ENCODE peak calls at places on chromosomes 3 and 15, in ten cellular contexts. F is adrenal gland; R is neural progenitor cell; W is CD8-positive, alpha-beta T cell; J is DND-41; G is fibroblast of lung; S is heart left ventricle; T is ovary; D is left ventricle myocardium inferior; M is OCI-LY7. C is an unnamed sample.

GRCh38 chr3:181730364-181730763 is 18.6 kb downstream of the SOX2 start:
- DNase-seq in M (no peak), T (no peak), J (no peak), F (no peak), R (no peak), G (no peak), W (no peak), S (no peak), D (no peak), C (no peak)

GRCh38 chr3:139107424-139108252 is 62.9 kb upstream of the PRR23C start:
- DNase-seq in J (no peak), G (no peak), F (no peak), D (no peak), M (no peak), W (no peak), R (no peak), T (no peak), S (no peak), C (no peak)

GRCh38 chr3:179056326-179056725 is 15.3 kb downstream of the ZMAT3 start:
- DNase-seq in F (no peak), D (no peak), M (no peak), R (no peak), J (no peak), T (no peak), G (no peak), S (no peak), W (no peak), C (no peak)

GRCh38 chr3:36871379-36872126 is 73.3 kb downstream of the TRANK1 start:
- DNase-seq in M (no peak), T (no peak), W (no peak), S (no peak), R (no peak), D (no peak), F (no peak), G (no peak), J (no peak), C (no peak)

GRCh38 chr3:191518861-191519260 is 57.9 kb downstream of the PYDC2 start:
- DNase-seq in T (no peak), F (no peak), W (no peak), G (no peak), R (no peak), M (no peak), D (no peak), J (no peak), S (no peak), C (no peak)

GRCh38 chr3:53255360-53255774 is 455 bp downstream of the TKT start:
- DNase-seq in R (no peak), J (peak; percentile 54), S (peak; percentile 58), T (peak; percentile 59), W (peak; percentile 14), M (peak; percentile 76), D (peak; percentile 30), G (peak; percentile 23), F (peak; percentile 33), C (no peak)

GRCh38 chr3:53804697-53805462 is 41.3 kb downstream of the CHDH start:
- DNase-seq in S (no peak), D (no peak), T (no peak), R (no peak), J (no peak), W (no peak), M (peak; percentile 15), G (peak; percentile 78), F (no peak), C (peak; percentile 49)

GRCh38 chr3:14460342-14461005 is 58.1 kb downstream of the SLC6A6 start:
- DNase-seq in J (no peak), S (peak; percentile 84), T (peak; percentile 91), W (no peak), F (peak; percentile 83), M (no peak), R (no peak), G (peak; percentile 98), D (peak; percentile 77), C (peak; percentile 92)

GRCh38 chr15:47517737-47518136 is 199.6 kb upstream of the SEMA6D start:
- DNase-seq in W (no peak), M (no peak), G (peak; percentile 37), S (no peak), F (no peak), R (no peak), J (no peak), D (no peak), T (no peak), C (no peak)

GRCh38 chr3:106261915-106262683 is 393.3 kb upstream of the CBLB start:
- DNase-seq in F (no peak), W (no peak), G (peak; percentile 93), R (no peak), D (no peak), S (no peak), J (no peak), T (no peak), M (no peak), C (no peak)

GRCh38 chr3:165339753-165340152 is 143.6 kb upstream of the SLITRK3 start:
- DNase-seq in G (peak; percentile 7), J (no peak), T (no peak), R (peak; percentile 8), D (no peak), F (no peak), M (no peak), S (no peak), W (no peak), C (no peak)

GRCh38 chr15:80141916-80142598 is 10.7 kb upstream of the FAH start:
- DNase-seq in T (no peak), R (no peak), D (no peak), J (no peak), G (no peak), S (no peak), F (no peak), W (no peak), M (no peak), C (no peak)

GRCh38 chr15:61186905-61187865 is 41.9 kb downstream of the RORA start:
- DNase-seq in D (peak; percentile 47), T (no peak), W (no peak), G (peak; percentile 30), J (no peak), M (no peak), R (no peak), F (peak; percentile 55), S (peak; percentile 31), C (peak; percentile 32)

GRCh38 chr3:13346481-13347389 is 73.4 kb downstream of the NUP210 start:
- DNase-seq in D (peak; percentile 26), R (peak; percentile 73), F (peak; percentile 10), S (peak; percentile 42), J (peak; percentile 89), M (no peak), W (peak; percentile 57), T (no peak), G (no peak), C (no peak)

GRCh38 chr3:188220988-188221818 is 67.2 kb downstream of the LPP start:
- DNase-seq in R (no peak), W (no peak), J (no peak), D (no peak), T (no peak), G (peak; percentile 62), S (peak; percentile 76), F (peak; percentile 75), M (no peak), C (peak; percentile 88)

GRCh38 chr3:122958290-122958689 is 69.3 kb downstream of the SEMA5B start:
- DNase-seq in J (no peak), M (no peak), G (no peak), R (no peak), F (no peak), W (no peak), T (no peak), D (no peak), S (no peak), C (no peak)

GRCh38 chr15:26771917-26772587 is 814 bp downstream of the GABRB3 start:
- DNase-seq in R (no peak), D (no peak), F (peak; percentile 4), J (no peak), S (no peak), M (no peak), W (no peak), G (peak; percentile 13), T (peak; percentile 41), C (no peak)

GRCh38 chr3:172138792-172139507 is 99.6 kb downstream of the FNDC3B start:
- DNase-seq in G (peak; percentile 59), W (no peak), D (no peak), F (peak; percentile 78), R (no peak), M (no peak), J (peak; percentile 9), T (no peak), S (peak; percentile 63), C (peak; percentile 85)

GRCh38 chr15:35281515-35281914 is 196.4 kb upstream of the NANOGP8 start:
- DNase-seq in G (peak; percentile 62), T (no peak), J (no peak), S (no peak), M (no peak), R (no peak), W (no peak), F (no peak), D (no peak), C (no peak)

GRCh38 chr3:183697123-183697609 is 431 bp upstream of the YEATS2 start:
- DNase-seq in T (no peak), W (no peak), D (no peak), S (no peak), F (no peak), R (no peak), G (no peak), J (no peak), M (no peak), C (no peak)
- TF ChIP-seq CTCF in T (no peak), W (no peak), D (peak; percentile 8), S (no peak), F (no peak), R (no peak), G (no peak), J (no peak), M (no peak), C (no peak)

GRCh38 chr3:46660003-46660402 is 33.5 kb downstream of the ALS2CL start:
- DNase-seq in T (peak; percentile 25), G (no peak), J (peak; percentile 2), R (no peak), S (no peak), F (no peak), W (no peak), M (no peak), D (no peak), C (no peak)
- H3K4me1 ChIP-seq in T (peaks cover 7% of the 10 kb centered on the region), G (no peaks in the 10 kb centered on the region), J (no peaks in the 10 kb centered on the region), R (peaks cover 58% of the 10 kb centered on the region), S (peaks cover 39% of the 10 kb centered on the region), F (no peaks in the 10 kb centered on the region), W (no peaks in the 10 kb centered on the region), M (peaks cover 5% of the 10 kb centered on the region), D (peaks cover 52% of the 10 kb centered on the region), C (no peaks in the 10 kb centered on the region)

DNA sequence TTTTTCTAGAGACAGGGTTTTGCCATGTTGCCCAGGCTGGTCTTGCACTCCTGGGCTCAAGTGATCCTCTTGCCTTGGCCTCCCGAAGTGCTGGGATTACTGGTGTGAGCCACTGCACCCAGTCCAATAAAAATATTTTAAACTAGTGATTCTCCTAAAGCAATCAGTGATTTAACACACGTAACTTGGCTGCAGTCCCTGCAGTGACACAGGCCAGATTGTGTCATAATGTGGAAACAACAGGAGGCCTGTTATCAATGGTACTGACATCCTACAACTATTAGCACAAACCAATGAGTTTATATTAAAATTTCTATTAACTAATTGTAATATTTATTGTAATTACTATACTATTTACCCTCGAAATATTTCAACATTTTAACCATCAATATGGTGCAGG is 1.6 kb upstream of the SEC61A1 start:
- DNase-seq in S (peak; percentile 41), R (no peak), T (no peak), J (no peak), G (no peak), D (no peak), M (no peak), F (peak; percentile 82), W (no peak), C (no peak)
- H3K27ac ChIP-seq in S (no peak overlapping the region), R (no peak overlapping the region), T (no peak overlapping the region), J (no peak overlapping the region), G (no peak overlapping the region), D (no peak overlapping the region), M (no peak overlapping the region), F (no peak overlapping the region), W (no peak overlapping the region), C (no peak overlapping the region)

GRCh38 chr15:73056460-73056859 is 4.2 kb downstream of the NEO1 start:
- DNase-seq in M (no peak), R (no peak), F (no peak), T (no peak), G (no peak), W (no peak), D (no peak), S (no peak), J (no peak), C (no peak)
- TF ChIP-seq CTCF in M (no peak), R (no peak), F (no peak), T (no peak), G (no peak), W (no peak), D (no peak), S (no peak), J (no peak), C (no peak)

C was measured in tibial artery.